ENCODE peak calls at places on chromosomes 7 and 10, in eight cellular contexts. R is stomach, B is spleen, J is K562, F is sigmoid colon, W is Panc1, E is HCT116, V is GM23338. C is an unnamed sample.

GRCh38 chr7:87234949-87235348 is 15.4 kb upstream of the TMEM243 start:
- DNase-seq in J (no peak), E (no peak), F (no peak), B (no peak), W (no peak), V (no peak), R (no peak), C (no peak)

GRCh38 chr10:89278034-89278535 is 23.8 kb upstream of the IFIT2 start:
- DNase-seq in W (peak; percentile 94), B (no peak), E (peak; percentile 67), J (no peak), F (peak; percentile 79), R (no peak), V (no peak), C (no peak)

GRCh38 chr10:110883924-110884323 is 12.2 kb downstream of the PDCD4 start:
- DNase-seq in B (no peak), E (no peak), J (no peak), V (no peak), W (no peak), R (no peak), F (no peak), C (no peak)

GRCh38 chr10:55500931-55501559 is 700.0 kb upstream of the PCDH15 start:
- DNase-seq in W (peak; percentile 15), B (no peak), V (peak; percentile 84), F (no peak), E (no peak), J (no peak), R (no peak), C (no peak)

GRCh38 chr10:97498841-97499560 is at the start of gene UBTD1:
- DNase-seq in W (no peak), B (no peak), E (no peak), V (peak; percentile 67), F (peak; percentile 84), R (peak; percentile 39), J (peak; percentile 26), C (peak; percentile 85)

GRCh38 chr10:17232276-17232987 is 4.4 kb downstream of the VIM start:
- DNase-seq in W (no peak), B (no peak), J (no peak), R (no peak), F (no peak), E (no peak), V (no peak), C (no peak)

GRCh38 chr10:105239311-105240215 is 598.5 kb downstream of the SORCS3 start:
- DNase-seq in R (peak; percentile 54), E (no peak), J (no peak), V (no peak), F (no peak), B (no peak), W (no peak), C (no peak)

GRCh38 chr7:41911792-41912191 is 208.9 kb upstream of the INHBA start:
- DNase-seq in W (no peak), R (no peak), F (no peak), V (no peak), J (no peak), E (no peak), B (no peak), C (no peak)

GRCh38 chr7:154375956-154376355 is 323.8 kb downstream of the DPP6 start:
- DNase-seq in V (no peak), J (no peak), W (no peak), B (no peak), F (no peak), R (no peak), E (no peak), C (no peak)

GRCh38 chr7:14507617-14508016 is 394.9 kb downstream of the DGKB start:
- DNase-seq in F (no peak), B (no peak), R (peak; percentile 33), W (no peak), E (no peak), J (no peak), V (no peak), C (no peak)

GRCh38 chr10:80462986-80463741 is 9.1 kb downstream of the TSPAN14 start:
- DNase-seq in V (no peak), J (no peak), F (peak; percentile 59), E (no peak), R (no peak), W (no peak), B (no peak), C (no peak)

GRCh38 chr7:94656925-94657731 is 1.2 kb upstream of the SGCE start:
- DNase-seq in W (no peak), J (no peak), F (no peak), V (peak; percentile 46), R (no peak), B (peak; percentile 75), E (peak; percentile 16), C (no peak)

GRCh38 chr7:5243295-5243694 is 39.4 kb upstream of the SLC29A4 start:
- DNase-seq in R (no peak), W (no peak), V (no peak), J (no peak), F (no peak), B (no peak), E (no peak), C (no peak)

GRCh38 chr7:103932389-103932788 is 57.1 kb downstream of the RELN start:
- DNase-seq in W (no peak), F (no peak), J (peak; percentile 48), V (peak; percentile 40), E (no peak), R (no peak), B (no peak), C (no peak)

GRCh38 chr7:144484445-144484844 is 81.0 kb upstream of the NOBOX start:
- DNase-seq in R (no peak), V (no peak), J (no peak), F (no peak), B (no peak), W (no peak), E (no peak), C (no peak)

GRCh38 chr7:30254717-30255095 is 29.7 kb upstream of the ZNRF2 start:
- DNase-seq in F (no peak), W (no peak), V (no peak), J (no peak), R (no peak), B (no peak), E (no peak), C (no peak)

GRCh38 chr7:30253796-30254165 is 30.6 kb upstream of the ZNRF2 start:
- DNase-seq in V (no peak), F (no peak), R (no peak), W (no peak), B (no peak), J (no peak), E (no peak), C (no peak)

GRCh38 chr7:30256459-30256858 is 27.9 kb upstream of the ZNRF2 start:
- DNase-seq in B (no peak), F (no peak), J (no peak), V (no peak), R (no peak), E (no peak), W (no peak), C (no peak)

GRCh38 chr7:30254248-30254647 is 30.1 kb upstream of the ZNRF2 start:
- DNase-seq in B (no peak), J (no peak), R (no peak), F (no peak), W (no peak), E (no peak), V (no peak), C (no peak)

GRCh38 chr7:30255096-30255769 is 29.2 kb upstream of the ZNRF2 start:
- DNase-seq in F (no peak), R (no peak), W (no peak), J (no peak), V (no peak), B (no peak), E (no peak), C (no peak)
- TF ChIP-seq POLR2AphosphoS5 in F (no peak), R (no peak), W (no peak), J (no peak), V (no peak), B (no peak), E (no peak), C (no peak)

GRCh38 chr7:44097064-44097932 is 6.8 kb upstream of the AEBP1 start:
- DNase-seq in J (no peak), B (peak; percentile 82), E (no peak), W (no peak), F (no peak), R (no peak), V (no peak), C (no peak)
- TF ChIP-seq POLR2AphosphoS5 in J (no peak), B (no peak), E (no peak), W (no peak), F (no peak), R (no peak), V (no peak), C (no peak)

DNA sequence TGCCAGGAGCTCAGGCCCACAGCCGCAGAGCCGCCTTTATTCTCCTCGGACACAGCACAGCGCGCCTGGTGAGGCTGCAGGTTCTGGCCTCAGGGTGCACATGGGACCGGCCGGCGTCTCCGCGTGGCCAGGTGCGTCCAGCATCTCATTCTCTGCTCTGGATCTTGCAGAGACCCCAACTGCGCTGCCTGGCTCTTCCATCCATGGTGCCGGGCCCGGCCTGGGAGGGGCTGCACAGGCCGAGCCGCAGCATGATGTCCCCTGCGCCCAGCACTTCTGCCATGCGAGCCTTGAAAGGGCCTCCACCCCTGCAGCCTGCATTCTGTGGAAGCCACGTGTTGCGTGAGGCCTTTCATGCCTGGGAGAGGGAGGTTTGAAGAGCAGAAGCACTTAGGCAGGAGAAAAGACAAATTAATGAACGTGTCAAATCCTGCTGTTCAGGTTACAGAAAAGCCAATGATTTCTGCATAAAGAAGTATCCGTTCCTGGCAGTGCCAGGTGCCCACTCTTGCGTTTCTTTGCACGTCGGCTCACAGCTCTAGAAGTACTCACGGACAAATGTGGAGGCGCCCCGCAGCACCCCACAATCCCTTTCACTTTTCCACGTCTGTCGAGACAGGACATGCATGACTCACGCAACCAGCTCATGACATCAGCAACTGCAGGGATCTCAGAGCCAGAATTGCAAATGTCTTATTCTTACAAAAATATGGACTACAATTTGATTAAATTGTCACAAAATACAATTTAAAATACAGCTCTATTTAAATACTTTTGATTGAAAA is 571.4 kb downstream of the DNAJB6 start:
- DNase-seq in B (no peak), J (peak; percentile 37), E (no peak), R (no peak), V (no peak), W (no peak), F (no peak), C (peak; percentile 54)
- TF ChIP-seq POLR2AphosphoS5 in B (no peak), J (no peak), E (no peak), R (no peak), V (no peak), W (no peak), F (no peak), C (no peak)

GRCh38 chr10:5395168-5395567 is 9.5 kb downstream of the TUBAL3 start:
- DNase-seq in R (no peak), J (no peak), W (no peak), E (no peak), V (no peak), F (no peak), B (peak; percentile 47), C (no peak)

GRCh38 chr10:5393529-5393928 is 11.1 kb downstream of the TUBAL3 start:
- DNase-seq in V (no peak), R (no peak), J (no peak), F (no peak), W (no peak), E (no peak), B (no peak), C (no peak)

GRCh38 chr10:5391780-5392179 is 12.8 kb downstream of the TUBAL3 start:
- DNase-seq in B (no peak), W (no peak), J (no peak), F (no peak), R (no peak), V (no peak), E (no peak), C (no peak)

GRCh38 chr10:5387169-5387568 is 17.5 kb downstream of the TUBAL3 start:
- DNase-seq in R (no peak), B (no peak), E (no peak), W (no peak), V (no peak), J (no peak), F (no peak), C (no peak)

GRCh38 chr10:5390607-5391205 is 13.9 kb downstream of the TUBAL3 start:
- DNase-seq in W (no peak), E (no peak), R (no peak), B (no peak), V (peak; percentile 39), F (no peak), J (no peak), C (no peak)
- TF ChIP-seq POLR2AphosphoS5 in W (no peak), E (no peak), R (no peak), B (no peak), V (no peak), F (no peak), J (no peak), C (no peak)